ENCODE peak calls at places on chromosomes 5 and 9, in seven cellular contexts. One of them, this sample, is unnamed.

GRCh38 chr5:74400067-74400466 is 240.5 kb downstream of the ENC1 start:
- DNase-seq in A172: no peak
- DNase-seq in M059J: no peak
- DNase-seq in stimulated activated naive CD8-positive, alpha-beta T cell treated with anti-CD3 and anti-CD28 coated beads, Interleukin-15, amount 100 ng/mL, for 72 hours: no peak
- DNase-seq in bronchial epithelial cell: no peak
- DNase-seq in pancreas: peak
- DNase-seq in NCI-H1092 treated with DMSO at 0.1 percent for 48 hours: no peak
- DNase-seq in this sample: no peak

GRCh38 chr9:4298255-4299005 is 1.4 kb downstream of the GLIS3 start:
- DNase-seq in A172: peak
- DNase-seq in M059J: peak
- DNase-seq in stimulated activated naive CD8-positive, alpha-beta T cell treated with anti-CD3 and anti-CD28 coated beads, Interleukin-15, amount 100 ng/mL, for 72 hours: peak
- DNase-seq in bronchial epithelial cell: peak
- DNase-seq in pancreas: peak
- DNase-seq in NCI-H1092 treated with DMSO at 0.1 percent for 48 hours: no peak
- DNase-seq in this sample: peak

GRCh38 chr5:108122701-108123100 is 259.2 kb downstream of the FBXL17 start:
- DNase-seq in A172: no peak
- DNase-seq in M059J: no peak
- DNase-seq in stimulated activated naive CD8-positive, alpha-beta T cell treated with anti-CD3 and anti-CD28 coated beads, Interleukin-15, amount 100 ng/mL, for 72 hours: no peak
- DNase-seq in bronchial epithelial cell: no peak
- DNase-seq in pancreas: no peak
- DNase-seq in NCI-H1092 treated with DMSO at 0.1 percent for 48 hours: no peak
- DNase-seq in this sample: no peak

GRCh38 chr5:174737335-174737734 is 13.0 kb downstream of the MSX2 start:
- DNase-seq in A172: peak
- DNase-seq in M059J: peak
- DNase-seq in stimulated activated naive CD8-positive, alpha-beta T cell treated with anti-CD3 and anti-CD28 coated beads, Interleukin-15, amount 100 ng/mL, for 72 hours: no peak
- DNase-seq in bronchial epithelial cell: no peak
- DNase-seq in pancreas: no peak
- DNase-seq in NCI-H1092 treated with DMSO at 0.1 percent for 48 hours: no peak
- DNase-seq in this sample: no peak

GRCh38 chr9:565528-565927 is 276.0 kb upstream of the DMRT1 start:
- DNase-seq in A172: no peak
- DNase-seq in M059J: no peak
- DNase-seq in stimulated activated naive CD8-positive, alpha-beta T cell treated with anti-CD3 and anti-CD28 coated beads, Interleukin-15, amount 100 ng/mL, for 72 hours: no peak
- DNase-seq in bronchial epithelial cell: no peak
- DNase-seq in pancreas: no peak
- DNase-seq in NCI-H1092 treated with DMSO at 0.1 percent for 48 hours: no peak
- DNase-seq in this sample: no peak

GRCh38 chr5:17217421-17218352 is at the start of gene BASP1:
- DNase-seq in A172: peak
- DNase-seq in M059J: peak
- DNase-seq in stimulated activated naive CD8-positive, alpha-beta T cell treated with anti-CD3 and anti-CD28 coated beads, Interleukin-15, amount 100 ng/mL, for 72 hours: no peak
- DNase-seq in bronchial epithelial cell: no peak
- DNase-seq in pancreas: peak
- DNase-seq in NCI-H1092 treated with DMSO at 0.1 percent for 48 hours: peak
- DNase-seq in this sample: peak

GRCh38 chr5:124634228-124634819 is 112.1 kb downstream of the ZNF608 start:
- DNase-seq in A172: peak
- DNase-seq in M059J: peak
- DNase-seq in stimulated activated naive CD8-positive, alpha-beta T cell treated with anti-CD3 and anti-CD28 coated beads, Interleukin-15, amount 100 ng/mL, for 72 hours: no peak
- DNase-seq in bronchial epithelial cell: no peak
- DNase-seq in pancreas: no peak
- DNase-seq in NCI-H1092 treated with DMSO at 0.1 percent for 48 hours: no peak
- DNase-seq in this sample: no peak

GRCh38 chr5:65190328-65191053 is 291.2 kb downstream of the ADAMTS6 start:
- DNase-seq in A172: peak
- DNase-seq in M059J: peak
- DNase-seq in stimulated activated naive CD8-positive, alpha-beta T cell treated with anti-CD3 and anti-CD28 coated beads, Interleukin-15, amount 100 ng/mL, for 72 hours: peak
- DNase-seq in bronchial epithelial cell: peak
- DNase-seq in pancreas: no peak
- DNase-seq in NCI-H1092 treated with DMSO at 0.1 percent for 48 hours: no peak
- DNase-seq in this sample: peak

GRCh38 chr5:123156577-123157296 is 67.7 kb downstream of the PRDM6 start:
- DNase-seq in A172: peak
- DNase-seq in M059J: peak
- DNase-seq in stimulated activated naive CD8-positive, alpha-beta T cell treated with anti-CD3 and anti-CD28 coated beads, Interleukin-15, amount 100 ng/mL, for 72 hours: no peak
- DNase-seq in bronchial epithelial cell: peak
- DNase-seq in pancreas: no peak
- DNase-seq in NCI-H1092 treated with DMSO at 0.1 percent for 48 hours: no peak
- DNase-seq in this sample: peak

GRCh38 chr5:161547573-161548471 is 1.3 kb upstream of the GABRB2 start:
- DNase-seq in A172: no peak
- DNase-seq in M059J: no peak
- DNase-seq in stimulated activated naive CD8-positive, alpha-beta T cell treated with anti-CD3 and anti-CD28 coated beads, Interleukin-15, amount 100 ng/mL, for 72 hours: no peak
- DNase-seq in bronchial epithelial cell: no peak
- DNase-seq in pancreas: peak
- DNase-seq in NCI-H1092 treated with DMSO at 0.1 percent for 48 hours: no peak
- DNase-seq in this sample: no peak

GRCh38 chr5:181261320-181262085 is 560 bp upstream of the TRIM52 start:
- DNase-seq in A172: peak
- DNase-seq in M059J: peak
- DNase-seq in stimulated activated naive CD8-positive, alpha-beta T cell treated with anti-CD3 and anti-CD28 coated beads, Interleukin-15, amount 100 ng/mL, for 72 hours: peak
- DNase-seq in bronchial epithelial cell: peak
- DNase-seq in pancreas: peak
- DNase-seq in NCI-H1092 treated with DMSO at 0.1 percent for 48 hours: no peak
- DNase-seq in this sample: peak

GRCh38 chr5:56514246-56514645 is 281.1 kb upstream of the ANKRD55 start:
- DNase-seq in A172: no peak
- DNase-seq in M059J: peak
- DNase-seq in stimulated activated naive CD8-positive, alpha-beta T cell treated with anti-CD3 and anti-CD28 coated beads, Interleukin-15, amount 100 ng/mL, for 72 hours: no peak
- DNase-seq in bronchial epithelial cell: no peak
- DNase-seq in pancreas: no peak
- DNase-seq in NCI-H1092 treated with DMSO at 0.1 percent for 48 hours: no peak
- DNase-seq in this sample: no peak

GRCh38 chr5:98209418-98209817 is 564.0 kb upstream of the RGMB start:
- DNase-seq in A172: no peak
- DNase-seq in M059J: no peak
- DNase-seq in stimulated activated naive CD8-positive, alpha-beta T cell treated with anti-CD3 and anti-CD28 coated beads, Interleukin-15, amount 100 ng/mL, for 72 hours: no peak
- DNase-seq in bronchial epithelial cell: no peak
- DNase-seq in pancreas: no peak
- DNase-seq in NCI-H1092 treated with DMSO at 0.1 percent for 48 hours: no peak
- DNase-seq in this sample: no peak

GRCh38 chr9:35906923-35907699 is 1.1 kb downstream of the HRCT1 start:
- DNase-seq in A172: peak
- DNase-seq in M059J: peak
- DNase-seq in stimulated activated naive CD8-positive, alpha-beta T cell treated with anti-CD3 and anti-CD28 coated beads, Interleukin-15, amount 100 ng/mL, for 72 hours: no peak
- DNase-seq in bronchial epithelial cell: peak
- DNase-seq in pancreas: no peak
- DNase-seq in NCI-H1092 treated with DMSO at 0.1 percent for 48 hours: no peak
- DNase-seq in this sample: peak

This sample was measured in MCF 10A.